ENCODE peak calls at places on chromosomes 16 and 17, in eight cellular contexts. F is K562; M is effector memory CD8-positive, alpha-beta T cell; D is left cardiac atrium; T is activated naive CD4-positive, alpha-beta T cell; X is LHCN-M2; Z is cardiac muscle cell; N is iris pigment epithelial cell. V is an unnamed sample.

GRCh38 chr17:12917401-12917800 is 100.4 kb downstream of the ELAC2 start:
- DNase-seq in X (no peak), M (no peak), D (no peak), T (no peak), N (no peak), Z (no peak), F (peak; percentile 4), V (no peak)

GRCh38 chr17:50914510-50914849 is 48.3 kb upstream of the TOB1 start:
- DNase-seq in X (no peak), Z (no peak), M (no peak), D (no peak), N (no peak), T (no peak), F (no peak), V (no peak)

GRCh38 chr17:63116967-63117366 is 150.9 kb downstream of the TANC2 start:
- DNase-seq in N (peak; percentile 29), F (no peak), X (peak; percentile 42), D (no peak), Z (no peak), T (no peak), M (no peak), V (no peak)

GRCh38 chr16:69107311-69107962 is 2.0 kb downstream of the HAS3 start:
- DNase-seq in X (no peak), Z (peak; percentile 40), F (no peak), T (no peak), D (peak; percentile 55), M (no peak), N (no peak), V (peak; percentile 51)

GRCh38 chr16:23072084-23072599 is 77.1 kb downstream of the USP31 start:
- DNase-seq in X (no peak), T (no peak), N (peak; percentile 88), Z (no peak), M (no peak), D (peak; percentile 91), F (no peak), V (peak; percentile 88)

GRCh38 chr16:51465026-51465425 is 314.0 kb upstream of the SALL1 start:
- DNase-seq in N (peak; percentile 24), Z (no peak), T (no peak), D (no peak), X (peak; percentile 74), F (no peak), M (no peak), V (no peak)

GRCh38 chr17:82076785-82077591 is 11.4 kb upstream of the DUS1L start:
- DNase-seq in Z (no peak), M (no peak), F (no peak), N (no peak), X (no peak), D (no peak), T (no peak), V (no peak)

GRCh38 chr17:37490638-37491614 is 1.2 kb downstream of the DUSP14 start:
- DNase-seq in D (peak; percentile 75), Z (peak; percentile 76), M (no peak), N (peak; percentile 86), F (peak; percentile 81), T (no peak), X (peak; percentile 84), V (no peak)

GRCh38 chr16:86570542-86571196 is 4.0 kb downstream of the FOXC2 start:
- DNase-seq in N (peak; percentile 40), F (no peak), X (no peak), T (no peak), D (no peak), Z (no peak), M (no peak), V (no peak)

GRCh38 chr17:1989135-1989534 is 36.0 kb downstream of the RTN4RL1 start:
- DNase-seq in N (peak; percentile 68), F (no peak), Z (no peak), D (peak; percentile 42), M (no peak), X (peak; percentile 87), T (no peak), V (no peak)

GRCh38 chr16:55324491-55325447 is 766 bp downstream of the IRX6 start:
- DNase-seq in T (no peak), Z (no peak), D (no peak), N (no peak), M (no peak), F (no peak), X (peak; percentile 12), V (peak; percentile 43)

GRCh38 chr16:11497329-11497805 is 89.4 kb downstream of the LITAF start:
- DNase-seq in Z (peak; percentile 71), T (no peak), M (no peak), F (no peak), X (peak; percentile 89), D (peak; percentile 91), N (peak; percentile 55), V (peak; percentile 96)

GRCh38 chr16:88922114-88922825 is 54.7 kb downstream of the CBFA2T3 start:
- DNase-seq in Z (no peak), X (no peak), T (no peak), F (no peak), M (no peak), N (peak; percentile 48), D (peak; percentile 95), V (peak; percentile 95)

GRCh38 chr17:6641374-6641818 is 536 bp downstream of the TXNDC17 start:
- DNase-seq in Z (no peak), X (no peak), T (no peak), F (no peak), M (no peak), D (no peak), N (peak; percentile 36), V (no peak)

GRCh38 chr17:4633643-4634042 is 7.8 kb downstream of the ALOX15 start:
- DNase-seq in M (no peak), T (no peak), X (no peak), D (no peak), Z (no peak), N (no peak), F (no peak), V (no peak)

GRCh38 chr16:53937068-53937614 is 233.2 kb downstream of the FTO start:
- DNase-seq in T (no peak), M (no peak), F (no peak), N (no peak), Z (no peak), X (no peak), D (no peak), V (no peak)

GRCh38 chr16:1337486-1337885 is 4.0 kb downstream of the BAIAP3 start:
- DNase-seq in T (no peak), M (no peak), Z (no peak), X (no peak), D (no peak), N (no peak), F (no peak), V (no peak)

GRCh38 chr16:24102120-24102740 is 153.9 kb upstream of the CACNG3 start:
- DNase-seq in Z (no peak), T (no peak), F (no peak), D (no peak), X (no peak), M (no peak), N (no peak), V (no peak)

GRCh38 chr16:58236831-58237230 is 38.9 kb upstream of the CSNK2A2 start:
- DNase-seq in N (no peak), M (no peak), X (no peak), T (no peak), D (no peak), F (no peak), Z (no peak), V (no peak)

GRCh38 chr16:65123846-65124513 is 2.1 kb upstream of the CDH11 start:
- DNase-seq in M (no peak), X (no peak), N (peak; percentile 26), T (no peak), D (no peak), F (no peak), Z (no peak), V (no peak)

GRCh38 chr17:69455040-69455439 is 40.5 kb downstream of the MAP2K6 start:
- DNase-seq in N (no peak), F (no peak), Z (no peak), T (no peak), M (no peak), D (no peak), X (no peak), V (no peak)